ENCODE peak calls at places on chromosome 1, in nine cellular contexts. Z, O, L, Y, K, Q, N, C and D are unnamed samples.

GRCh38 chr1:11822091-11822490 is 16.1 kb downstream of the CLCN6 start:
- DNase-seq in Z (no peak), O (no peak), L (no peak), Y (no peak), K (no peak), Q (peak; percentile 68), N (no peak), C (no peak), D (no peak)

GRCh38 chr1:99397029-99397428 is 132.7 kb downstream of the PLPPR4 start:
- DNase-seq in Z (no peak), O (no peak), L (no peak), Y (no peak), K (no peak), Q (peak; percentile 2), N (no peak), C (no peak), D (no peak)

GRCh38 chr1:108745980-108746381 is 493 bp upstream of the STXBP3 start:
- DNase-seq in Z (no peak), O (no peak), L (no peak), Y (no peak), K (no peak), Q (no peak), N (no peak), C (no peak), D (no peak)

GRCh38 chr1:216686860-216687545 is 36.2 kb downstream of the ESRRG start:
- DNase-seq in Z (peak; percentile 28), O (peak; percentile 16), L (no peak), Y (no peak), K (no peak), Q (peak; percentile 37), N (no peak), C (no peak), D (no peak)

GRCh38 chr1:214332950-214333798 is 52.2 kb downstream of the SMYD2 start:
- DNase-seq in Z (peak; percentile 38), O (peak; percentile 65), L (peak; percentile 55), Y (no peak), K (peak; percentile 27), Q (peak; percentile 65), N (no peak), C (peak; percentile 6), D (no peak)

GRCh38 chr1:230680300-230681025 is 33.5 kb downstream of the AGT start:
- DNase-seq in Z (no peak), O (no peak), L (no peak), Y (no peak), K (no peak), Q (no peak), N (no peak), C (no peak), D (no peak)

GRCh38 chr1:64335634-64336033 is 132.2 kb downstream of the UBE2U start:
- DNase-seq in Z (no peak), O (no peak), L (no peak), Y (no peak), K (no peak), Q (no peak), N (no peak), C (no peak), D (no peak)

GRCh38 chr1:203152158-203153034 is 23.2 kb downstream of the MYBPH start:
- DNase-seq in Z (peak; percentile 57), O (no peak), L (no peak), Y (no peak), K (no peak), Q (peak; percentile 49), N (no peak), C (no peak), D (no peak)

GRCh38 chr1:160768295-160768657 is 27.7 kb upstream of the LY9 start:
- DNase-seq in Z (peak; percentile 25), O (peak; percentile 71), L (peak; percentile 90), Y (no peak), K (no peak), Q (no peak), N (no peak), C (no peak), D (peak; percentile 67)

GRCh38 chr1:201649776-201650607 is 111.1 kb downstream of the NAV1 start:
- DNase-seq in Z (peak; percentile 76), O (peak; percentile 92), L (peak; percentile 31), Y (peak; percentile 83), K (peak; percentile 81), Q (peak; percentile 70), N (peak; percentile 63), C (peak; percentile 35), D (peak; percentile 90)

GRCh38 chr1:248861621-248862020 is 2.7 kb upstream of the ZNF692 start:
- DNase-seq in Z (no peak), O (no peak), L (no peak), Y (no peak), K (no peak), Q (no peak), N (no peak), C (no peak), D (no peak)

GRCh38 chr1:152960452-152961044 is 9.9 kb upstream of the SPRR4 start:
- DNase-seq in Z (no peak), O (peak; percentile 66), L (no peak), Y (peak; percentile 4), K (no peak), Q (no peak), N (no peak), C (no peak), D (no peak)

GRCh38 chr1:221274373-221274772 is 395.1 kb downstream of the HLX start:
- DNase-seq in Z (no peak), O (no peak), L (no peak), Y (no peak), K (no peak), Q (no peak), N (no peak), C (no peak), D (peak; percentile 32)

GRCh38 chr1:147579532-147580199 is 38.4 kb downstream of the BCL9 start:
- DNase-seq in Z (no peak), O (no peak), L (no peak), Y (peak; percentile 19), K (no peak), Q (peak; percentile 80), N (no peak), C (no peak), D (peak; percentile 59)

GRCh38 chr1:209653915-209654351 is 1.7 kb upstream of the LAMB3 start:
- DNase-seq in Z (no peak), O (no peak), L (no peak), Y (peak; percentile 80), K (no peak), Q (no peak), N (no peak), C (no peak), D (no peak)

GRCh38 chr1:53715478-53715877 is 23.5 kb downstream of the GLIS1 start:
- DNase-seq in Z (peak; percentile 21), O (peak; percentile 79), L (peak; percentile 35), Y (no peak), K (no peak), Q (peak; percentile 14), N (no peak), C (no peak), D (no peak)

GRCh38 chr1:225941220-225941948 is at the start of gene LEFTY2:
- DNase-seq in Z (no peak), O (no peak), L (no peak), Y (no peak), K (no peak), Q (no peak), N (no peak), C (no peak), D (no peak)

GRCh38 chr1:203200059-203200553 is 13.6 kb upstream of the CHI3L1 start:
- DNase-seq in Z (peak; percentile 76), O (no peak), L (no peak), Y (no peak), K (no peak), Q (peak; percentile 81), N (no peak), C (peak; percentile 53), D (no peak)

GRCh38 chr1:18422076-18422777 is 58.5 kb upstream of the KLHDC7A start:
- DNase-seq in Z (no peak), O (no peak), L (no peak), Y (no peak), K (no peak), Q (no peak), N (no peak), C (no peak), D (no peak)

GRCh38 chr1:76682152-76682551 is 185.1 kb upstream of the ST6GALNAC5 start:
- DNase-seq in Z (no peak), O (no peak), L (no peak), Y (no peak), K (no peak), Q (no peak), N (no peak), C (no peak), D (no peak)

GRCh38 chr1:230425252-230426061 is 675 bp downstream of the PGBD5 start:
- DNase-seq in Z (no peak), O (peak; percentile 33), L (no peak), Y (peak; percentile 16), K (no peak), Q (no peak), N (no peak), C (peak; percentile 46), D (peak; percentile 67)